ENCODE peak calls at places on chromosome 1, in nine cellular contexts. M, T, I, K, J, U, V, N and L are unnamed samples.

GRCh38 chr1:8082945-8083344 is 56.8 kb upstream of the ERRFI1 start:
- DNase-seq in J (no peak), U (no peak), M (no peak), N (no peak), V (no peak), T (peak; percentile 82), K (no peak), I (no peak), L (no peak)

GRCh38 chr1:173884701-173885100 is 16.5 kb downstream of the ZBTB37 start:
- DNase-seq in K (no peak), V (no peak), M (no peak), U (no peak), J (no peak), I (no peak), T (no peak), N (no peak), L (no peak)

GRCh38 chr1:53485478-53486394 is 26.5 kb downstream of the DMRTB1 start:
- DNase-seq in J (no peak), N (peak; percentile 82), T (peak; percentile 83), I (peak; percentile 78), K (peak; percentile 86), M (peak; percentile 79), V (peak; percentile 80), U (peak; percentile 76), L (peak; percentile 82)

GRCh38 chr1:248858096-248858890 is 592 bp downstream of the ZNF692 start:
- DNase-seq in J (no peak), V (peak; percentile 76), T (peak; percentile 54), N (peak; percentile 69), K (peak; percentile 88), M (peak; percentile 32), U (peak; percentile 79), I (peak; percentile 78), L (peak; percentile 68)

GRCh38 chr1:67733741-67734690 is 49.0 kb downstream of the GADD45A start:
- DNase-seq in V (no peak), I (no peak), T (no peak), U (no peak), J (no peak), N (no peak), M (no peak), K (no peak), L (no peak)

GRCh38 chr1:245465666-245466065 is 310.9 kb downstream of the KIF26B start:
- DNase-seq in M (no peak), V (no peak), T (no peak), K (no peak), I (no peak), U (no peak), J (no peak), N (no peak), L (no peak)

GRCh38 chr1:55699151-55699695 is 484.1 kb upstream of the USP24 start:
- DNase-seq in V (no peak), J (no peak), K (no peak), N (no peak), I (no peak), T (no peak), U (no peak), M (no peak), L (no peak)

GRCh38 chr1:45619149-45619921 is 4.5 kb downstream of the CCDC17 start:
- DNase-seq in I (no peak), T (no peak), J (no peak), U (no peak), V (no peak), M (no peak), N (no peak), K (no peak), L (no peak)

GRCh38 chr1:169933999-169934725 is 40.5 kb upstream of the SCYL3 start:
- DNase-seq in T (peak; percentile 33), N (no peak), V (no peak), M (no peak), I (no peak), U (no peak), J (no peak), K (no peak), L (no peak)

GRCh38 chr1:242886137-242886536 is 361.6 kb upstream of the PLD5 start:
- DNase-seq in K (no peak), N (no peak), V (no peak), M (no peak), T (no peak), J (no peak), U (no peak), I (no peak), L (no peak)

GRCh38 chr1:170707959-170708666 is 44.2 kb downstream of the PRRX1 start:
- DNase-seq in I (no peak), N (no peak), K (no peak), V (peak; percentile 34), J (no peak), T (peak; percentile 95), U (no peak), M (no peak), L (no peak)

GRCh38 chr1:16122361-16122881 is 33.4 kb downstream of the EPHA2 start:
- DNase-seq in J (no peak), T (no peak), I (no peak), U (no peak), K (peak; percentile 48), V (no peak), N (no peak), M (no peak), L (no peak)

GRCh38 chr1:117970251-117970650 is 40.7 kb downstream of the WDR3 start:
- DNase-seq in I (no peak), T (no peak), V (no peak), M (no peak), K (no peak), J (no peak), U (no peak), N (no peak), L (no peak)

GRCh38 chr1:117967900-117968299 is 38.4 kb downstream of the WDR3 start:
- DNase-seq in N (no peak), U (no peak), M (no peak), T (peak; percentile 38), J (no peak), K (no peak), I (no peak), V (no peak), L (peak; percentile 11)

GRCh38 chr1:117971777-117972176 is 42.2 kb downstream of the WDR3 start:
- DNase-seq in M (no peak), V (no peak), T (no peak), I (no peak), N (no peak), J (no peak), K (no peak), U (no peak), L (no peak)

GRCh38 chr1:117964290-117965038 is 34.9 kb downstream of the WDR3 start:
- DNase-seq in N (no peak), U (no peak), K (no peak), V (no peak), J (no peak), I (no peak), M (no peak), T (no peak), L (no peak)

DNA sequence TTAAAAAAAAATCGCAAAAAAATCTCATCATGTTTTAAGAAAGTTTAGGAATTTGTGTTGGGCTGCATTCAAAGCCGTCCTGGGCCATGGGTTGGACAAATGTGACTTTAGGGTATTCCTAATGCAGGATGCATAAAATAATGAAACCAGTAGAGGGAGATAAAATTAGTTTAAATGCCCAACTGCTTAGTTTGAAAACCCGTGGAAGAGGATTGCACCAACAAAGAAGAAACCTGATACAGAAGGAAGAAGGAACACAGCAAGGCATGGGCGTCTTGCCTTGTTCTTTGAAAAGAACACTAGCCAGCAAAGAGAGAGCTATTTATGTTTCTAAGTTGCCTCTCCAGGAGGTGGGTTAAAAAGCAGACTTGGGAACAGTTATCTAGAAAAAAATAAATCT is 37.9 kb downstream of the WDR3 start:
- DNase-seq in V (no peak), U (no peak), N (no peak), T (peak; percentile 77), K (no peak), M (no peak), J (no peak), I (no peak), L (no peak)
- TF ChIP-seq CTCF in V (no peak), U (no peak), N (no peak), T (no peak), K (peak; percentile 19), M (no peak), J (no peak), I (no peak), L (peak; percentile 29)

GRCh38 chr1:31991202-31991601 is 22.5 kb upstream of the KHDRBS1 start:
- DNase-seq in V (no peak), I (no peak), N (no peak), U (no peak), K (no peak), T (no peak), M (peak; percentile 33), J (no peak), L (no peak)

GRCh38 chr1:31985430-31985829 is 28.2 kb upstream of the KHDRBS1 start:
- DNase-seq in J (no peak), N (no peak), M (no peak), U (no peak), K (no peak), V (no peak), T (peak; percentile 24), I (no peak), L (no peak)

GRCh38 chr1:31989964-31990363 is 23.7 kb upstream of the KHDRBS1 start:
- DNase-seq in N (no peak), K (no peak), U (no peak), J (no peak), I (no peak), T (no peak), M (no peak), V (no peak), L (no peak)

GRCh38 chr1:31984419-31985347 is 29.0 kb upstream of the KHDRBS1 start:
- DNase-seq in M (no peak), K (no peak), J (no peak), U (no peak), T (peak; percentile 23), N (no peak), I (no peak), V (no peak), L (no peak)

DNA sequence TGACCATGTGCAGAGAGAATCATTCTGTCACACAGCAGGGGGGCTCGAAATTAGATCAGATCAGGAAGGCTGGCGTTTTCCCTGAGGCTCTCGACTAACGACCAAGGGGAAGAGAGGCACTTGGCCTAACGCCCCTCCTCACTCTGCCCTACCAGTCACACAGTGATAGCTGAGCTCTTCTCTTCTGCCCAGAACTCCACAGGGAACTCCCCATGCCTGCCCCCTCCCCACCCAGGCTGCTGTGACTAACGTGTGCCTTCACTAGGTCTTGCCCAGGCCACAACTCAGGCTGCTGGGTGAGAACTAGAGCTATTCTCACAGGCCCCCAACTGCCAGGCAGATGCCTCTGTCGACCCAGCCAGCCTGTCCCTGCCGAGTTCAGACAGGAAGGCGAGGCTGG is 26.4 kb upstream of the KHDRBS1 start:
- DNase-seq in U (no peak), M (no peak), V (no peak), N (no peak), T (no peak), I (no peak), J (no peak), K (no peak), L (peak; percentile 9)
- H3K4me1 ChIP-seq in U (no peaks in the 10 kb centered on the region), M (no peaks in the 10 kb centered on the region), V (no peaks in the 10 kb centered on the region), N (peaks cover 19% of the 10 kb centered on the region), T (no peaks in the 10 kb centered on the region), I (no peaks in the 10 kb centered on the region), J (peaks cover 21% of the 10 kb centered on the region), K (no peaks in the 10 kb centered on the region), L (no peaks in the 10 kb centered on the region)

GRCh38 chr1:110355321-110355720 is 16.1 kb downstream of the RBM15 start:
- DNase-seq in V (no peak), J (no peak), I (no peak), U (no peak), T (no peak), N (no peak), K (no peak), M (no peak), L (no peak)
- TF ChIP-seq CTCF in V (no peak), J (no peak), I (no peak), U (no peak), T (no peak), N (no peak), K (no peak), M (no peak), L (no peak)

GRCh38 chr1:78334114-78334513 is 156.7 kb upstream of the PTGFR start:
- DNase-seq in U (no peak), T (no peak), K (no peak), M (no peak), J (no peak), N (no peak), V (no peak), I (no peak), L (no peak)
- H3K4me1 ChIP-seq in U (no peaks in the 10 kb centered on the region), T (peaks cover 5% of the 10 kb centered on the region), K (no peaks in the 10 kb centered on the region), M (no peaks in the 10 kb centered on the region), J (no peaks in the 10 kb centered on the region), N (no peaks in the 10 kb centered on the region), V (no peaks in the 10 kb centered on the region), I (no peaks in the 10 kb centered on the region), L (no peaks in the 10 kb centered on the region)